ENCODE peak calls at places on chromosomes 4 and X, in eight cellular contexts. One of them, this sample, is unnamed.
A peak's percentile ranks its signal among the peaks of the same experiment; 100 is the strongest.

GRCh38 chr4:186342582-186342981 is 76.6 kb downstream of the F11 start:
- DNase-seq in central memory CD8-positive, alpha-beta T cell: no peak
- DNase-seq in astrocyte: no peak
- DNase-seq in NCI-H1694 treated with DMSO at 0.1 percent for 48 hours: no peak
- DNase-seq in neural crest cell: no peak
- DNase-seq in hippocampal formation: no peak
- DNase-seq in islet precursor cell: peak; percentile 55
- DNase-seq in activated naive CD4-positive, alpha-beta T cell treated with anti-CD3 and anti-CD28 coated beads, Interleukin-2, amount 10 ng/mL, durations not matched to agents 7 days and 5 days: no peak
- DNase-seq in this sample: no peak

GRCh38 chr4:94621491-94622080 is 136.2 kb upstream of the BMPR1B start:
- DNase-seq in central memory CD8-positive, alpha-beta T cell: no peak
- DNase-seq in astrocyte: no peak
- DNase-seq in NCI-H1694 treated with DMSO at 0.1 percent for 48 hours: no peak
- DNase-seq in neural crest cell: peak; percentile 51
- DNase-seq in hippocampal formation: peak; percentile 61
- DNase-seq in islet precursor cell: no peak
- DNase-seq in activated naive CD4-positive, alpha-beta T cell treated with anti-CD3 and anti-CD28 coated beads, Interleukin-2, amount 10 ng/mL, durations not matched to agents 7 days and 5 days: peak; percentile 29
- DNase-seq in this sample: peak; percentile 45

GRCh38 chr4:20272411-20272872 is 20.7 kb downstream of the SLIT2 start:
- DNase-seq in central memory CD8-positive, alpha-beta T cell: no peak
- DNase-seq in astrocyte: peak; percentile 81
- DNase-seq in NCI-H1694 treated with DMSO at 0.1 percent for 48 hours: no peak
- DNase-seq in neural crest cell: no peak
- DNase-seq in hippocampal formation: no peak
- DNase-seq in islet precursor cell: no peak
- DNase-seq in activated naive CD4-positive, alpha-beta T cell treated with anti-CD3 and anti-CD28 coated beads, Interleukin-2, amount 10 ng/mL, durations not matched to agents 7 days and 5 days: no peak
- DNase-seq in this sample: peak; percentile 90

GRCh38 chrX:138128025-138128671 is 562.2 kb downstream of the ZIC3 start:
- DNase-seq in central memory CD8-positive, alpha-beta T cell: no peak
- DNase-seq in astrocyte: peak; percentile 9
- DNase-seq in NCI-H1694 treated with DMSO at 0.1 percent for 48 hours: peak; percentile 0
- DNase-seq in neural crest cell: peak; percentile 16
- DNase-seq in hippocampal formation: peak; percentile 37
- DNase-seq in islet precursor cell: no peak
- DNase-seq in activated naive CD4-positive, alpha-beta T cell treated with anti-CD3 and anti-CD28 coated beads, Interleukin-2, amount 10 ng/mL, durations not matched to agents 7 days and 5 days: peak; percentile 19
- DNase-seq in this sample: peak; percentile 2

GRCh38 chrX:131675596-131676194 is 131.8 kb downstream of the OR13H1 start:
- DNase-seq in central memory CD8-positive, alpha-beta T cell: no peak
- DNase-seq in astrocyte: no peak
- DNase-seq in NCI-H1694 treated with DMSO at 0.1 percent for 48 hours: peak; percentile 15
- DNase-seq in neural crest cell: no peak
- DNase-seq in hippocampal formation: no peak
- DNase-seq in islet precursor cell: no peak
- DNase-seq in activated naive CD4-positive, alpha-beta T cell treated with anti-CD3 and anti-CD28 coated beads, Interleukin-2, amount 10 ng/mL, durations not matched to agents 7 days and 5 days: no peak
- DNase-seq in this sample: peak; percentile 4

GRCh38 chr4:138560448-138560847 is 318.3 kb upstream of the SLC7A11 start:
- DNase-seq in central memory CD8-positive, alpha-beta T cell: no peak
- DNase-seq in astrocyte: no peak
- DNase-seq in NCI-H1694 treated with DMSO at 0.1 percent for 48 hours: no peak
- DNase-seq in neural crest cell: no peak
- DNase-seq in hippocampal formation: no peak
- DNase-seq in islet precursor cell: peak; percentile 54
- DNase-seq in activated naive CD4-positive, alpha-beta T cell treated with anti-CD3 and anti-CD28 coated beads, Interleukin-2, amount 10 ng/mL, durations not matched to agents 7 days and 5 days: no peak
- DNase-seq in this sample: no peak

GRCh38 chr4:7379719-7380118 is 55.0 kb downstream of the PSAPL1 start:
- DNase-seq in central memory CD8-positive, alpha-beta T cell: no peak
- DNase-seq in astrocyte: no peak
- DNase-seq in NCI-H1694 treated with DMSO at 0.1 percent for 48 hours: no peak
- DNase-seq in neural crest cell: no peak
- DNase-seq in hippocampal formation: no peak
- DNase-seq in islet precursor cell: no peak
- DNase-seq in activated naive CD4-positive, alpha-beta T cell treated with anti-CD3 and anti-CD28 coated beads, Interleukin-2, amount 10 ng/mL, durations not matched to agents 7 days and 5 days: no peak
- DNase-seq in this sample: no peak

GRCh38 chr4:84877051-84877833 is 89.2 kb downstream of the WDFY3 start:
- DNase-seq in central memory CD8-positive, alpha-beta T cell: no peak
- DNase-seq in astrocyte: peak; percentile 57
- DNase-seq in NCI-H1694 treated with DMSO at 0.1 percent for 48 hours: no peak
- DNase-seq in neural crest cell: no peak
- DNase-seq in hippocampal formation: no peak
- DNase-seq in islet precursor cell: peak; percentile 66
- DNase-seq in activated naive CD4-positive, alpha-beta T cell treated with anti-CD3 and anti-CD28 coated beads, Interleukin-2, amount 10 ng/mL, durations not matched to agents 7 days and 5 days: no peak
- DNase-seq in this sample: peak; percentile 71

GRCh38 chr4:38663021-38663800 is 788 bp upstream of the KLF3 start:
- DNase-seq in central memory CD8-positive, alpha-beta T cell: no peak
- DNase-seq in astrocyte: no peak
- DNase-seq in NCI-H1694 treated with DMSO at 0.1 percent for 48 hours: no peak
- DNase-seq in neural crest cell: peak; percentile 51
- DNase-seq in hippocampal formation: peak; percentile 96
- DNase-seq in islet precursor cell: no peak
- DNase-seq in activated naive CD4-positive, alpha-beta T cell treated with anti-CD3 and anti-CD28 coated beads, Interleukin-2, amount 10 ng/mL, durations not matched to agents 7 days and 5 days: peak; percentile 48
- DNase-seq in this sample: no peak